ENCODE peak calls at places on chromosomes 6 and 20, in seven cellular contexts. A, Q, C, Z, R, G and I are unnamed samples.

GRCh38 chr6:111482236-111482958 is 621 bp downstream of the REV3L start:
- DNase-seq in A (no peak), Q (no peak), C (peak; percentile 73), Z (no peak), R (peak; percentile 63), G (no peak), I (no peak)

GRCh38 chr6:45724511-45724910 is 291.1 kb downstream of the CLIC5 start:
- DNase-seq in A (peak; percentile 26), Q (no peak), C (no peak), Z (no peak), R (no peak), G (no peak), I (no peak)

GRCh38 chr6:67030861-67031260 is 1323.8 kb upstream of the EYS start:
- DNase-seq in A (no peak), Q (no peak), C (no peak), Z (no peak), R (no peak), G (no peak), I (no peak)

GRCh38 chr6:96391776-96392175 is 129.8 kb upstream of the UFL1 start:
- DNase-seq in A (no peak), Q (no peak), C (peak; percentile 20), Z (peak; percentile 68), R (no peak), G (no peak), I (peak; percentile 65)

GRCh38 chr6:81937296-81937937 is 184.9 kb upstream of the TENT5A start:
- DNase-seq in A (peak; percentile 50), Q (peak; percentile 37), C (no peak), Z (no peak), R (no peak), G (no peak), I (no peak)

GRCh38 chr6:169956580-169956979 is 205.2 kb downstream of the ERMARD start:
- DNase-seq in A (no peak), Q (no peak), C (peak; percentile 4), Z (peak; percentile 38), R (no peak), G (no peak), I (no peak)

GRCh38 chr20:46206025-46206424 is 87.9 kb downstream of the CD40 start:
- DNase-seq in A (no peak), Q (no peak), C (no peak), Z (no peak), R (peak; percentile 35), G (peak; percentile 12), I (peak; percentile 61)

GRCh38 chr6:11389977-11390376 is 147.6 kb upstream of the TMEM170B start:
- DNase-seq in A (no peak), Q (no peak), C (no peak), Z (no peak), R (no peak), G (no peak), I (peak; percentile 44)

GRCh38 chr20:62760536-62761057 is 35.7 kb upstream of the MRGBP start:
- DNase-seq in A (no peak), Q (no peak), C (no peak), Z (no peak), R (no peak), G (no peak), I (no peak)

GRCh38 chr6:137353842-137354397 is 134.7 kb upstream of the IFNGR1 start:
- DNase-seq in A (no peak), Q (peak; percentile 100), C (no peak), Z (no peak), R (no peak), G (no peak), I (no peak)

GRCh38 chr6:139608872-139609271 is 234.4 kb upstream of the CITED2 start:
- DNase-seq in A (no peak), Q (no peak), C (no peak), Z (no peak), R (no peak), G (no peak), I (no peak)

GRCh38 chr6:139308936-139309603 is 17.3 kb upstream of the TXLNB start:
- DNase-seq in A (no peak), Q (peak; percentile 72), C (no peak), Z (no peak), R (no peak), G (no peak), I (no peak)

GRCh38 chr6:317068-317451 is 24.8 kb downstream of the DUSP22 start:
- DNase-seq in A (no peak), Q (no peak), C (no peak), Z (no peak), R (no peak), G (no peak), I (no peak)

GRCh38 chr6:144758602-144759001 is 473.5 kb downstream of the UTRN start:
- DNase-seq in A (peak; percentile 52), Q (no peak), C (no peak), Z (no peak), R (no peak), G (no peak), I (no peak)

GRCh38 chr6:21871831-21872230 is 278.3 kb downstream of the SOX4 start:
- DNase-seq in A (no peak), Q (no peak), C (no peak), Z (no peak), R (no peak), G (no peak), I (no peak)

GRCh38 chr6:132893772-132894490 is 79.6 kb downstream of the RPS12 start:
- DNase-seq in A (no peak), Q (no peak), C (peak; percentile 47), Z (no peak), R (no peak), G (no peak), I (peak; percentile 36)

GRCh38 chr6:148969679-148970078 is 222.8 kb downstream of the UST start:
- DNase-seq in A (no peak), Q (no peak), C (no peak), Z (no peak), R (no peak), G (no peak), I (no peak)

GRCh38 chr6:127494240-127494767 is 24.8 kb downstream of the MTCL3 start:
- DNase-seq in A (no peak), Q (no peak), C (no peak), Z (no peak), R (no peak), G (no peak), I (no peak)

GRCh38 chr6:15734118-15734897 is 71.5 kb upstream of the DTNBP1 start:
- DNase-seq in A (no peak), Q (no peak), C (no peak), Z (no peak), R (no peak), G (no peak), I (no peak)

GRCh38 chr20:62805711-62806382 is 1.2 kb downstream of the OGFR start:
- DNase-seq in A (no peak), Q (peak; percentile 90), C (no peak), Z (no peak), R (peak; percentile 37), G (no peak), I (no peak)

GRCh38 chr20:420169-420620 is 12.1 kb downstream of the RBCK1 start:
- DNase-seq in A (no peak), Q (no peak), C (peak; percentile 37), Z (no peak), R (no peak), G (no peak), I (no peak)

GRCh38 chr6:79868098-79868722 is 79.1 kb downstream of the ELOVL4 start:
- DNase-seq in A (peak; percentile 76), Q (peak; percentile 54), C (peak; percentile 68), Z (peak; percentile 49), R (peak; percentile 43), G (peak; percentile 20), I (peak; percentile 27)

DNA sequence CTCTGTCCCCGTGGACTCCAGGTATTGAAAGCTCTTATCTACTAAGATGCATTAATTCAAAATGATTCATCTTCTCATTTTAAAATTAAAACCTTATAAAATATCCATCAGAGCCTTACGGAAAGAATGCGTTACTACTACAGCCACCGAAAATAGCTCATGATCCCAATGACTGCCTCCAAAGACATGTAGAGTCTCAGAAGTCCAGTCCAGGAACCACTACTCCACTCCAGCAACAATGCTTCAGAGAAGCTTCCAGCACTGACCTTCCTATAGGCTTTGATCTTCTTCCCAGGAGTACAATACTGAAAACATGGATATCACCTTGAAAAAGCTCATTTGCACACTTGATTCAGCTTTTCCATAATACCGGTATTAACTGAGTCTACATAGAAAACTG is 94.3 kb downstream of the CHD6 start:
- DNase-seq in A (no peak), Q (no peak), C (no peak), Z (no peak), R (no peak), G (no peak), I (no peak)
- TF ChIP-seq JUND in A (no peak), Q (no peak), C (no peak), Z (no peak), R (no peak), G (no peak), I (no peak)

DNA sequence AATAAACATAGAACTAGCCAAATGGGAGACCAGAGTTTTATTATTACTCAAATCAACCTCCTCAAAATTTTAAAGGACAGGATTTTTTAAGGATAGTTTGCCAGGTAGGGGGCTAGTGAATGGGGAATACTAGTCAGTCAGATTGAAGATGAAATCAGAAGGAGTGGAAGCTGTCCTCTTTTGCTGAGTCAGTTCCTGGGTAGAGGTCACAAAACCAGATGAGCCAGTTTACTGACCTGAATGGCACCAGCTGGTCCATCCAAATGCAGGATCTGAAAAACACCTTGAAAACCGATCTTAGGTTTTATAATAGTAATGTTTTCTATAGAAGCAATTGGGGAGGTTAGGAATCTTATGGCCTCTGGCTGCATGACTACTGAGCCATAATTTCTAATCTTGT is 558.2 kb downstream of the PKHD1 start:
- DNase-seq in A (no peak), Q (no peak), C (no peak), Z (no peak), R (no peak), G (no peak), I (no peak)
- TF ChIP-seq JUND in A (no peak), Q (no peak), C (no peak), Z (no peak), R (no peak), G (no peak), I (no peak)

DNA sequence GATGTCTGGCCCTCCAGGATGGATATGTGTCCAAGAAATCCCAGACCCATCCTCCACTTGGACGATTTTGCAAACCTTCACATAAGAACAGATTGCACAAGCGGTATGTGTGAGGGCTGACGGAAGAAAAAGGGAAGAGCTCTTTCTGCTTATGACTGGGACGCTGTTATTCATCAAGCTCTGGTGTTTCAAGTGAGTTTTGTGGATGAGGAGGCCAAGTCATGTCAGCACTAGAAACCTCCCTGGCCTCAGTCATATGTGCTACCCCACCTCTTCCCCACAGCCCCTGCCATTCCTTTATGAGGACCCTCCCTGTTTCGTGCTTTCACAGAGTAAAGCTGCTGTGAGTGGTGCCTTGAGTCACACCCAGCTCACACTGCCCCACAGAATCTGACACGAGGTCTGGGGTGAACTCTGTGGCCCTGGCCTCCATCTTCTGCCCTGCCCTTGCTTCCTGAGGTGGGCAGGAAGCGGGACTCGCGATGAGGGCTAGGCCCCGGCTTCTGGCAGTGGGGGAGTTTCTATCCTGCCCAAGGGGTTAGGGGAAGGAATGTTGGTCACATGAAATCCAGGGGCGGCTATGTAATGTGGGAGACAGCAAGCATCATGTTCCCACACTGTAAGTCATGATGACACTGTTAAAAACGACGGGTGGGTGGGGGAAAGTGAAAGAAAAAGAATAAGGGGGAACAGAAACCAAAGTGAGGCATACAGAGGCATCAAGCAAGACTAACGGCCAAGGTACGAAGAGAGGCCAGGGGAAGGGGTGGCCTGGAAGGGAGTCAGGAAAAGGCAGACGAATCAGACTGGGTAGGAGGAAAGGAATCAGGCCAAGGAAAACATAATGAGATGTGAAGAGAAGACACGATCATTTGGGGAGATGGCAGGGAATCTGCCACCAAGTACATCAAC is 78.1 kb downstream of the PRDM1 start:
- DNase-seq in A (no peak), Q (no peak), C (no peak), Z (no peak), R (no peak), G (peak; percentile 87), I (no peak)
- TF ChIP-seq JUND in A (no peak), Q (no peak), C (no peak), Z (no peak), R (no peak), G (peak; percentile 79), I (no peak)

GRCh38 chr20:24695529-24696225 is 226.2 kb downstream of the SYNDIG1 start:
- DNase-seq in A (no peak), Q (no peak), C (peak; percentile 3), Z (no peak), R (no peak), G (no peak), I (no peak)
- TF ChIP-seq JUND in A (no peak), Q (no peak), C (no peak), Z (no peak), R (no peak), G (no peak), I (no peak)